ENCODE peak calls at places on chromosomes 7 and 10, in eight cellular contexts. B is PC-3, D is left ventricle myocardium inferior, E is heart left ventricle, N is body of pancreas, M is heart right ventricle, Y is thoracic aorta, F is pancreas. Z is an unnamed sample.

GRCh38 chr7:101880536-101881443 is 63.4 kb downstream of the CUX1 start:
- DNase-seq in E (no peak), D (no peak), Y (no peak), N (no peak), B (peak), M (no peak), F (no peak), Z (no peak)

GRCh38 chr10:101258179-101258885 is 29.1 kb upstream of the LBX1 start:
- DNase-seq in M (no peak), F (no peak), B (peak), D (no peak), E (no peak), N (no peak), Y (no peak), Z (no peak)

GRCh38 chr7:69545175-69545574 is 53.1 kb upstream of the AUTS2 start:
- DNase-seq in E (no peak), Y (no peak), D (no peak), B (no peak), N (no peak), F (no peak), M (no peak), Z (no peak)

GRCh38 chr10:68397005-68397404 is 10.1 kb downstream of the RUFY2 start:
- DNase-seq in N (no peak), D (no peak), Y (no peak), E (no peak), B (no peak), F (no peak), M (no peak), Z (no peak)

GRCh38 chr10:133327651-133328357 is 8.9 kb downstream of the CALY start:
- DNase-seq in N (no peak), Y (no peak), D (no peak), E (no peak), F (peak), M (no peak), B (peak), Z (no peak)

GRCh38 chr7:105426606-105427146 is 38.0 kb upstream of the SRPK2 start:
- DNase-seq in D (no peak), M (no peak), F (no peak), N (no peak), B (no peak), E (no peak), Y (no peak), Z (no peak)

GRCh38 chr7:10934292-10934691 is 39.4 kb upstream of the PHF14 start:
- DNase-seq in M (no peak), B (no peak), N (no peak), D (no peak), F (no peak), E (no peak), Y (no peak), Z (no peak)

GRCh38 chr7:130141858-130142653 is 63.1 kb downstream of the TMEM209 start:
- DNase-seq in F (no peak), B (no peak), M (no peak), N (no peak), Y (no peak), D (no peak), E (no peak), Z (no peak)

GRCh38 chr7:148173296-148173695 is 417.3 kb upstream of the C7orf33 start:
- DNase-seq in E (no peak), B (no peak), F (no peak), Y (no peak), N (no peak), M (no peak), D (no peak), Z (no peak)

GRCh38 chr7:142602756-142603155 is 146.5 kb upstream of the PRSS1 start:
- DNase-seq in E (no peak), F (no peak), D (peak), M (no peak), Y (no peak), B (no peak), N (no peak), Z (no peak)

GRCh38 chr10:95133016-95133752 is 60.9 kb upstream of the ACSM6 start:
- DNase-seq in E (peak), Y (peak), M (no peak), D (peak), N (peak), B (peak), F (peak), Z (peak)

GRCh38 chr7:102046373-102047117 is 229.1 kb downstream of the CUX1 start:
- DNase-seq in D (no peak), N (no peak), Y (no peak), M (no peak), B (peak), F (no peak), E (no peak), Z (no peak)

DNA sequence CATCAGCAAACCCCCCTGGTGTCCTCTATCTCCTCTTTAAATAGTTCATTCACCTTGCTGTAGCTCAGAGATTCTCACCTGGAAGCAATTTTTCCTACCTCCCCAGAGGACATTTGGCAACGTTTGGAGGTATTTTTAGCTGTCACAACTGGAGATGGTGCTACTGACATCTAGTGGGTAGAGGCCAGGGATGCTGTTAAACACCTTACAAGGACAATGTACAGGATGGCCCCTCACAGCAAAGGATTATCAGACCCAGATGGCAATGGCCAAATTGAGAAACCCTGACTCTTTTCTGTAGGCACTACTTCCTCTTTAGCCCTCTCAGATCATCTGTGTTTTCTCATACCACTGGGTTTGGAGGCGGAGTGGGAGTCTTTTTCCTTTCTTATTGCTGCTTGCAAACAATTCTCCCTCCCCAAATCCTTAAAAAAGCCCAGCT is 13.2 kb upstream of the TRA2A start:
- DNase-seq in N (no peak), E (no peak), F (no peak), Y (no peak), B (peak), D (no peak), M (no peak), Z (no peak)
- TF ChIP-seq CTCF in N (peak), E (no peak), F (no peak), Y (no peak), B (peak), D (peak), M (no peak), Z (peak)

DNA sequence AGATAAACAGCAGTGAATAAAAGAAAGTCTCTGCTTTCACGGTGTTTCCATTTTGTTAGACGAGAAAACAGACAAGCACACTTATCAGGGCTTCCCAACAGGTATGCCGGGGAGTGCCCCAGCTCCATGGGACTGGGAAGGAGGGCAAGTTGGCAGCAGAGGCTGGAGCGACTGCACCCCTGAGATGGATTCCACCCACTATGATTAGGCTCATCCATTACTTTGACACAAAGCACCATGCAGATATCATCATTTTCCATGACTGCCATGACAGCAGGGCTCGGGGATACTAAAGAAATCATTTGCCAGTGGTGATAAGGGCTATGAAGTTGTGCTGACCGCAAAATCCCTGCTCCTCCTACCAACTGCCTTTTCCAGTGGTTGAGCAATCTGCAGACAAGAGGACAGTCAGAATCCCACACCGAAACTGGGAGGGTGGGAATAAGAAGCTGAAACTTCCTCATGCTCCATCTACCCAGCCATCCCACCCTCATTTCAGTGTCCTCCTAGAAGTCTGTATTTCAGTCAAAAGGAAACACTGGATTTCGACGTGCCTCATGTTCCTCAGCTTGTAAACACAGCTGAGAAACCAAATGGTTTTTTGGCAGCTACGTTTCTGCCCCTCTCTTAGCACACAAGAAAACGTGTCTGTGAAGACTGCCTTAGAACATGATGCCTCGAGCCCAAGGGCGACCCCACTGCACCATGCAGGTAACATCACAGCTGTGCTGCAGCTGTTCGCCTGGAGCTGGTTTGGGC is 15.5 kb downstream of the CREB3L2 start:
- DNase-seq in E (no peak), M (no peak), F (no peak), Y (no peak), D (no peak), N (no peak), B (no peak), Z (no peak)
- TF ChIP-seq CTCF in E (no peak), M (no peak), F (no peak), Y (no peak), D (no peak), N (no peak), B (no peak), Z (no peak)

GRCh38 chr10:43106256-43107091 is 29.6 kb downstream of the RET start:
- DNase-seq in N (no peak), Y (no peak), F (peak), M (no peak), E (peak), B (no peak), D (no peak), Z (no peak)

GRCh38 chr10:43108951-43109350 is 29.3 kb upstream of the CSGALNACT2 start:
- DNase-seq in F (peak), Y (no peak), B (no peak), N (no peak), D (peak), M (no peak), E (peak), Z (no peak)

GRCh38 chr10:43102063-43102828 is 25.4 kb downstream of the RET start:
- DNase-seq in N (no peak), B (no peak), M (no peak), Y (no peak), F (no peak), E (no peak), D (no peak), Z (no peak)

GRCh38 chr10:43105119-43105792 is 28.4 kb downstream of the RET start:
- DNase-seq in B (peak), M (peak), Y (peak), N (peak), E (peak), F (peak), D (peak), Z (peak)

GRCh38 chr10:43105793-43106158 is 28.9 kb downstream of the RET start:
- DNase-seq in Y (no peak), F (peak), M (no peak), E (peak), N (no peak), B (no peak), D (no peak), Z (no peak)
- TF ChIP-seq CTCF in Y (no peak), F (no peak), M (no peak), E (no peak), N (no peak), B (peak), D (peak), Z (no peak)

DNA sequence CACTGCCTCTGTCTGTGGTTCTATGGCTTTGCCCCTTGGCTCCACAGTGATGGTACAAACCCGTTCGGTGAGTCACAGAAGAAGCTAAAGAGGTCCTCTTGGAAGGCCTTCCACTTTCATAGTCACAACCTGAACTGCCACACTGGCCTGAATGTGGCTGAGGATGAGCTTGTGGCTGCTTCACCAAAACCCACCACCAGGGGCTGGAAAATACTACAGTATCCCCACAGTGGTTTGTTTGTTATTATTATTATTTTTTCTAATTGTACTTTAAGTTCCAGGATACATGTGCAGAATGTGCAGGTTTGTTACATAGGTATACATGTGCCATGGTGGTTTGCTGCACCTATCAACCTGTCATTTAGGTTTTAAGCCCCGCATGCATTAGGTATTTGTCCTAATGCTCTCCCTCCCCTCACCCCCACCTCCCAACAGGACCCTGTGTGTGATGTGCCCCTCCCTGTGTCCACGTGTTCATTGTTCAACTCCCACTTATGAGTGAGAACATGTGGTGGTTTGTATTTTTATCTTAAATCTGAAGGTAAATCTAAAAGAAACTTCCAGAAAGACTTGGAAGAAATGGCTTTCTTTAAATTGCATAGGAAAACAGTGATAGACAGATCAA is 160.8 kb upstream of the NPSR1 start:
- DNase-seq in E (no peak), M (no peak), N (no peak), D (no peak), Y (no peak), F (no peak), B (no peak), Z (no peak)
- TF ChIP-seq CTCF in E (no peak), M (no peak), N (no peak), D (peak), Y (no peak), F (peak), B (peak), Z (no peak)

DNA sequence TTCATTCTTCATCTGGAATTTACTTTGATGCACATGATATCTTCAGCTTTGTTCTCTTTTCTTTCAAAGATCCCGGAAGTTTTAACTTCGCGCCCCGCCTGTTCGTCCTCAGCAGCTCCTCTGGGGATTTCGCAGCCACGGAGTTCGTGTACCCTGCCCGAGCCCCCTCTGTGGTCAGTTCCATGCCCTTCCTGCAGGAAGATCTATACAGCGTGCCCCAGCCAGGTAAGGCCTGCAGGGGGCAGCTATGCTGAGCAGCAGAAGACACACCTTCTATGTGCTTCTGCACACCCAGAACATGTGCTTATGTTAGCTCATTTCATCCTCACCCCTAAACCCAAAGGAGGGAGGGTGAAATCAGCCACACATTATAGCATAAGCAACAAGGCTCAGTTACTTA is 79.7 kb upstream of the LYZL2 start:
- DNase-seq in B (no peak), N (no peak), Y (no peak), D (no peak), E (no peak), F (no peak), M (no peak), Z (no peak)
- TF ChIP-seq CTCF in B (peak), N (no peak), Y (no peak), D (no peak), E (no peak), F (no peak), M (no peak), Z (no peak)

GRCh38 chr10:74150151-74151056 is at the start of gene AP3M1:
- DNase-seq in F (peak), D (peak), Y (peak), N (peak), M (peak), E (peak), B (no peak), Z (peak)

GRCh38 chr10:74153123-74153522 is 2.1 kb downstream of the ADK start:
- DNase-seq in B (peak), F (no peak), N (no peak), E (no peak), Y (no peak), D (no peak), M (no peak), Z (no peak)

GRCh38 chr10:74151879-74152722 is 1.1 kb downstream of the ADK start:
- DNase-seq in B (peak), N (no peak), E (no peak), M (no peak), F (no peak), Y (no peak), D (no peak), Z (no peak)

GRCh38 chr10:74153676-74154075 is 2.7 kb downstream of the ADK start:
- DNase-seq in B (no peak), F (no peak), D (no peak), Y (no peak), M (no peak), E (no peak), N (no peak), Z (no peak)

GRCh38 chr10:74151057-74151878 is at the start of gene ADK:
- DNase-seq in E (peak), N (peak), M (peak), B (peak), Y (peak), F (peak), D (peak), Z (peak)
- TF ChIP-seq CTCF in E (peak), N (peak), M (no peak), B (peak), Y (peak), F (no peak), D (peak), Z (no peak)

DNA sequence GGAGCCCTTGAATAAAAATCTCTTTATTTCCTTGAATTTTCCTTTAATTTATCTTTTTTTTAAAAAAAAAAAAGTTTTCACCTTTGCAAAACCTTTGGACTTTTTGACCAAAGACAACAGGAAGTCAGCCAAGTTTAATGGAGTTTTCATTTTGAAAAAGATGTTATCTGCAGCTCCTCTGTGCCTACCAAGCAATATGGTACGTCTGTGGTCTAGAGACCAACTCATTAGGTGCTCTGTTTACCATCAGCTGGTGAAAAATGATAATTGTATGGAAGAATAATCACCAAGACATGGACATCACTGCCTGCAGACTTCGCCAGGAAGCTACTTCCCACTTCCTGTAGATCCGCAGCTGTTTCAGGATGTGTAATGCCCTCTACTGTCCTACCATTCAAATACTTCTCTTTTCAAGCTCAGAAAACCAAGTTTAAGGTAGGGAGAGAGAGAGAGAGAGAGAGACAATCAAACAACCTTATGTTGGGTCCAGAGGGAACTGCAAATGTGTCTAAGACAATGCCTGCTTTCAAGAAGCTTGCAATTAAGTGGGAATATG is 18.7 kb downstream of the PLXNA4 start:
- DNase-seq in Y (no peak), F (no peak), M (no peak), N (no peak), E (no peak), B (peak), D (no peak), Z (no peak)
- TF ChIP-seq CTCF in Y (no peak), F (no peak), M (no peak), N (no peak), E (no peak), B (peak), D (no peak), Z (peak)

Z was measured in D721Med.